ENCODE peak calls at places on chromosomes 7 and 10, in six cellular contexts. R is posterior cingulate gyrus; Y is lung microvascular endothelial cell; A is stimulated activated CD4-positive, alpha-beta T cell treated with anti-CD3 and anti-CD28 coated beads, Interleukin-1b, Interleukin-23, amount 100 ng/mL, for 1 hour; O is stimulated activated CD8-positive, alpha-beta memory T cell treated with anti-CD3 and anti-CD28 coated beads, Interleukin-7, amount 100 ng/mL, for 1 hour; N is gastrocnemius medialis. W is an unnamed sample.

GRCh38 chr7:151376218-151376902 is 33.5 kb downstream of the WDR86 start:
- DNase-seq in A (no peak), R (peak), O (no peak), N (no peak), Y (no peak), W (no peak)

GRCh38 chr7:100053201-100053600 is 3.6 kb downstream of the ZSCAN21 start:
- DNase-seq in A (no peak), N (peak), Y (peak), O (no peak), R (no peak), W (peak)

GRCh38 chr10:101645659-101646058 is 49.3 kb downstream of the FBXW4 start:
- DNase-seq in O (no peak), Y (no peak), N (no peak), A (no peak), R (no peak), W (no peak)

GRCh38 chr7:40507166-40507565 is 372.4 kb downstream of the SUGCT start:
- DNase-seq in A (no peak), Y (peak), O (no peak), N (no peak), R (no peak), W (no peak)

GRCh38 chr7:1977059-1977875 is 255.5 kb downstream of the MAD1L1 start:
- DNase-seq in Y (no peak), A (no peak), R (peak), N (no peak), O (no peak), W (no peak)

GRCh38 chr7:120947980-120948379 is 2.6 kb upstream of the ING3 start:
- DNase-seq in O (no peak), R (no peak), N (no peak), A (no peak), Y (no peak), W (no peak)

GRCh38 chr7:92751902-92752901 is 84.2 kb downstream of the CDK6 start:
- DNase-seq in A (no peak), Y (peak), O (no peak), R (no peak), N (no peak), W (peak)

GRCh38 chr10:4199196-4199595 is 414.2 kb upstream of the KLF6 start:
- DNase-seq in O (no peak), N (no peak), Y (no peak), A (no peak), R (no peak), W (no peak)

GRCh38 chr7:139177696-139178095 is 53.3 kb upstream of the UBN2 start:
- DNase-seq in A (no peak), Y (no peak), O (no peak), R (no peak), N (no peak), W (no peak)

GRCh38 chr7:127816354-127817190 is 164.6 kb downstream of the SND1 start:
- DNase-seq in R (no peak), Y (no peak), N (no peak), O (no peak), A (no peak), W (no peak)

GRCh38 chr10:34815174-34816066 is at the start of gene PARD3:
- DNase-seq in A (no peak), N (peak), R (peak), Y (peak), O (no peak), W (peak)

GRCh38 chr7:99720370-99721128 is 14.4 kb downstream of the CYP3A7 start:
- DNase-seq in R (no peak), N (no peak), O (no peak), Y (no peak), A (no peak), W (no peak)

GRCh38 chr7:55073051-55073511 is 54.3 kb downstream of the EGFR start:
- DNase-seq in A (no peak), O (no peak), N (no peak), R (no peak), Y (peak), W (no peak)

W was measured in dermis microvascular lymphatic vessel endothelial cell.